ENCODE peak calls at places on chromosomes 12 and 14, in nine cellular contexts. G is A549, K is NB4, M is adrenal gland, D is ovary, O is tibial nerve, T is H1, I is endothelial cell of umbilical vein, S is sigmoid colon. F is an unnamed sample.

GRCh38 chr14:96852823-96853422 is 55.7 kb downstream of the VRK1 start:
- DNase-seq in T (no peak), D (no peak), O (no peak), M (peak; percentile 22), I (peak; percentile 49), S (no peak), K (peak; percentile 48), G (peak; percentile 6), F (no peak)

GRCh38 chr14:99749763-99750715 is 43.2 kb upstream of the EML1 start:
- DNase-seq in T (no peak), D (no peak), K (no peak), S (no peak), O (no peak), M (peak; percentile 80), G (no peak), I (no peak), F (no peak)

GRCh38 chr14:68239988-68240387 is 420.4 kb downstream of the RAD51B start:
- DNase-seq in M (no peak), T (no peak), G (no peak), O (no peak), K (no peak), I (peak; percentile 39), S (peak; percentile 88), D (no peak), F (no peak)

GRCh38 chr12:103841690-103842584 is 903 bp upstream of the NT5DC3 start:
- DNase-seq in S (peak; percentile 83), K (peak; percentile 93), T (peak; percentile 7), G (peak; percentile 71), D (peak; percentile 43), M (peak; percentile 55), I (peak; percentile 16), O (no peak), F (peak; percentile 88)

GRCh38 chr12:57152408-57153038 is 5.1 kb upstream of the LRP1-AS start:
- DNase-seq in M (peak; percentile 58), K (no peak), I (no peak), S (peak; percentile 89), D (peak; percentile 67), O (peak; percentile 51), T (no peak), G (no peak), F (no peak)

GRCh38 chr14:80215756-80216581 is 4.7 kb upstream of the DIO2 start:
- DNase-seq in O (peak; percentile 18), S (no peak), K (no peak), G (peak; percentile 87), T (no peak), D (no peak), M (no peak), I (no peak), F (no peak)

GRCh38 chr14:68598621-68599447 is 194.0 kb downstream of the ZFP36L1 start:
- DNase-seq in I (peak; percentile 97), G (peak; percentile 92), K (peak; percentile 87), O (peak; percentile 56), T (no peak), S (peak; percentile 88), D (peak; percentile 74), M (peak; percentile 52), F (peak; percentile 86)

GRCh38 chr12:27970981-27971489 is 1.5 kb downstream of the PTHLH start:
- DNase-seq in I (no peak), S (no peak), D (no peak), M (no peak), O (no peak), T (no peak), K (no peak), G (no peak), F (no peak)

GRCh38 chr14:20632831-20633771 is 8.4 kb downstream of the OR6S1 start:
- DNase-seq in M (peak; percentile 44), T (peak; percentile 87), I (peak; percentile 61), S (peak; percentile 75), K (peak; percentile 93), O (no peak), G (peak; percentile 97), D (peak; percentile 81), F (peak; percentile 67)

GRCh38 chr14:52339262-52339661 is 25.1 kb downstream of the PTGER2 start:
- DNase-seq in K (no peak), O (no peak), I (no peak), M (no peak), S (no peak), G (no peak), D (no peak), T (no peak), F (no peak)

GRCh38 chr14:59919582-59920377 is at the start of gene LRRC9:
- DNase-seq in T (peak; percentile 88), S (no peak), G (no peak), I (no peak), M (peak; percentile 22), D (peak; percentile 42), O (no peak), K (peak; percentile 17), F (peak; percentile 76)

GRCh38 chr12:13171921-13172859 is 24.3 kb upstream of the EMP1 start:
- DNase-seq in K (peak; percentile 16), D (no peak), I (no peak), O (no peak), T (no peak), M (peak; percentile 46), S (no peak), G (peak; percentile 44), F (no peak)
- TF ChIP-seq POLR2A in K (no peak), D (no peak), I (no peak), O (no peak), T (no peak), M (no peak), S (no peak), G (no peak), F (no peak)

DNA sequence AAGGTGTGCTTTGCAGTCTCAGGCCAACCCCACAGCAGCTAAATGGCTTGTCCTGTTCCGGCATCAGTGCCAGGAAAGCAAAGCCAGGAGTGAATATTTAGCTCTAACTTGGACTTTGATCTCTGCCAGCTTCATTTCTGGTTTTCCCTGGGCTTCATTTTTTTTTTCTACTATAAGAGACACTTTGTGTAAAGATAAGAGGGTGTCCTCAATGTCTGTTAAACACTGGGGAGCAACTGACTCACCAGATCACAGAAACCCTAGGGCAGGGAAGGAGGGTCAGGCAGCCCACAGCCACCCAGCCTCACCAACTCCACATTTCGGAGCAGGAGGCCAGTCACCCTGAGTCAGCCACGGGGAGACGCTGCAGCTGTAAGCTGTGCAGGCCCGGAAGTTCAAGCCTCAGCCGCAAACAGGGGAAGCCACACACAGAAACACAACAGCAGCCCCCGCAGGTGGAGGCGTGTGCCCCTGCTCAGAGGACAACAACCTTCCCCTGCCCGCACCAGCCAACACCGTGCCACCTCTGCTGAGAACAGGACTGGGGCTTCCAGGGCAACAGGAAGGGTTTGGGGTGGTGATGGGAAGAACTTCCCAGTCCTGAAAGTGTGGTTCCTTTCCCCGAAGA is 6.3 kb downstream of the TNFRSF1A start:
- DNase-seq in O (peak; percentile 65), G (peak; percentile 86), T (no peak), K (peak; percentile 94), S (peak; percentile 92), I (peak; percentile 85), D (peak; percentile 82), M (peak; percentile 91), F (peak; percentile 96)
- H3K4me3 ChIP-seq in O (peak overlapping the region; percentile 87), G (peak overlapping the region; percentile 26), T (peak overlapping the region; percentile 5), K (peak overlapping the region; percentile 98), S (peak overlapping the region; percentile 87), I (peak overlapping the region; percentile 37), D (peak overlapping the region; percentile 41), M (peak overlapping the region; percentile 93), F (peak overlapping the region; percentile 66)

DNA sequence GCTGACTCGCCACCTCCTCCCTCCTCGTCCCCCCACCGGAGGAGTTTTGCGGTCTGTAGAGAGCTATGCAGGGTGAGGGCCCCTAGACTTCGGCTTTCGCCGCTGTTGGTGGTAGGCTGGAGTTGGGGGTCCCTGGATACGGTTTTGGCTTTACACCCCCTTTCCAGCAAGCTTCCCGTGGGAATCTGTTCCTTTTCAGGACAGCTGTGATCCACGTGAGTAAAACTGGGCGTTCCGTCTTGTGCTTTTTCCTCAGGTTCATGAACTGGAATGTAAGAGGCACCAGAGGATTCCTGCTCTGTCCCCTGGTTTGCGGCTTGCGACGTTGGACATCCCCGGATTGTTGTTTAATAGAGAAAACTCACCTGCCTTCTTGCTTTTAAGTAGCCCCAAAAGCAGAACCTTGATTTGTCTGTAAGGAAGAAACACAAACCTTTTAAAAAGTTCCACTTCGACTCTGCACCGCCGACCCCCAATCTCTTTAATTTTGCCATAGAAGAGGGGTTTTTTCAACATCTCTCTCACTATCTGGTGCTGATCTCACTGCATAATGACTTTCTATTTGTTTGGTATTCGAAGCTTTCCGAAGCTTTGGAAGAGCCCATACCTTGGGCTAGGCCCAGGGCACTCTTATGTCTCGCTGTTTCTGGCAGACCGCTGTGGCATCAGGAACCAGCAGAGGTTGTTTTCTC is 490 bp downstream of the PRORP start:
- DNase-seq in K (no peak), I (peak; percentile 50), S (no peak), T (no peak), D (no peak), G (peak; percentile 55), O (no peak), M (peak; percentile 52), F (peak; percentile 79)
- TF ChIP-seq POLR2A in K (no peak), I (no peak), S (no peak), T (no peak), D (no peak), G (no peak), O (no peak), M (no peak), F (no peak)

GRCh38 chr14:91117960-91118359 is 4.1 kb downstream of the DGLUCY start:
- DNase-seq in K (no peak), S (no peak), D (no peak), I (no peak), T (no peak), M (no peak), G (no peak), O (no peak), F (peak; percentile 7)

GRCh38 chr14:91114079-91115065 is 499 bp downstream of the DGLUCY start:
- DNase-seq in K (peak; percentile 94), O (peak; percentile 53), M (peak; percentile 66), D (peak; percentile 41), I (peak; percentile 91), S (peak; percentile 69), G (peak; percentile 38), T (peak; percentile 81), F (peak; percentile 85)

GRCh38 chr14:91115986-91116385 is 2.1 kb downstream of the DGLUCY start:
- DNase-seq in S (no peak), T (no peak), I (peak; percentile 18), G (no peak), D (no peak), K (no peak), O (no peak), M (peak; percentile 28), F (no peak)

GRCh38 chr14:91118511-91119068 is 4.7 kb downstream of the DGLUCY start:
- DNase-seq in I (no peak), T (no peak), M (no peak), G (no peak), K (no peak), S (no peak), O (no peak), D (no peak), F (no peak)

DNA sequence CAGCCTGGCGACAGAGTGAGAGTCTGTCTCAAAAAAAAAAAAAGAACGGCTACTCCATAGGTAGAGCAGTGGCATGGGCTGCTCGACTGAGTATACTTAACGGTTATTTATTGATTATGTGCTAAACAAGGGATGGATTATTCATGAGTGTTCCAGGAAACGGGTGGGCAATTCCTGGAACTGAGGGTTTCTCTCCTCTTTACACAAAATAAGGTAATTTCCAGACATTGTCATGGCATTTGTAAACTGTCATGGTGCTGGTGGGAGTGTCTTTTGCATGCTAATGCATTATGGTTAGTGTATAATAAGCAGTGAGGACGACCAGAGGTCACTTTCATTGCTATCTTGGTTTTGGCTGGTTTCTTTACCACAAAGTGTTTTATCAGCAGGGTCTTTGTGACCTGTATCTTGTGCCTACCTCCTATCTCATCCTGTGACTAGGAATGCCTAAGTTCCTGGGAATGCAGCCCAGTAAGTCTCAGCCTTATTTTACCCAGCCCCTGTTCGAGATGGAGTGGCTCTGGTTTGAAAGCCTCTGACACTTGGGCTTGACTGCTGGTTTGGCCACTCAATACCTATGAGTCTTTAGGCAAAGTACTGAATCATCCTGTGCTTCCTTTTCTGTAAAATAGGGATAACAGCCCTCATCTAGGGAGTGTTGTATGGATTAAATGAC is 3.2 kb downstream of the DGLUCY start:
- DNase-seq in G (no peak), D (no peak), I (no peak), M (no peak), K (no peak), O (no peak), T (no peak), S (no peak), F (no peak)
- H3K4me3 ChIP-seq in G (no peak overlapping the region), D (no peak overlapping the region), I (no peak overlapping the region), M (no peak overlapping the region), K (no peak overlapping the region), O (no peak overlapping the region), T (no peak overlapping the region), S (no peak overlapping the region), F (no peak overlapping the region)